ENCODE peak calls at places on chromosome 2, in nine cellular contexts. D, A, B, S, G, V, T, J and I are unnamed samples.

GRCh38 chr2:55733335-55733734 is 39.7 kb upstream of the PNPT1 start:
- DNase-seq in A (no peak), G (no peak), J (no peak), T (no peak), B (no peak), V (no peak), S (no peak), D (no peak), I (no peak)

GRCh38 chr2:168663993-168664392 is 138.4 kb upstream of the NOSTRIN start:
- DNase-seq in J (no peak), G (no peak), D (no peak), S (no peak), B (no peak), V (no peak), T (peak; percentile 74), A (no peak), I (no peak)

GRCh38 chr2:238786379-238786778 is 61.5 kb upstream of the TWIST2 start:
- DNase-seq in J (no peak), T (no peak), G (no peak), A (no peak), D (no peak), V (no peak), S (no peak), B (no peak), I (no peak)

GRCh38 chr2:213248637-213249036 is 35.6 kb upstream of the SPAG16 start:
- DNase-seq in V (no peak), B (no peak), G (no peak), D (no peak), J (peak; percentile 15), S (no peak), T (no peak), A (no peak), I (no peak)

GRCh38 chr2:215277942-215278341 is 33.9 kb upstream of the ATIC start:
- DNase-seq in B (no peak), S (no peak), G (no peak), J (no peak), D (no peak), A (no peak), V (no peak), T (peak; percentile 81), I (no peak)

GRCh38 chr2:3692375-3692774 is 11.0 kb upstream of the DCDC2C start:
- DNase-seq in B (peak; percentile 40), V (no peak), D (peak; percentile 68), A (peak; percentile 63), S (peak; percentile 51), J (peak; percentile 23), T (peak; percentile 11), G (no peak), I (peak; percentile 7)

GRCh38 chr2:28993211-28993960 is 12.3 kb downstream of the TOGARAM2 start:
- DNase-seq in A (no peak), V (no peak), J (no peak), S (no peak), T (no peak), B (no peak), D (no peak), G (no peak), I (no peak)

GRCh38 chr2:29786361-29786760 is 135.0 kb downstream of the ALK start:
- DNase-seq in S (no peak), G (no peak), D (no peak), A (no peak), B (no peak), J (no peak), V (no peak), T (no peak), I (no peak)

GRCh38 chr2:223076573-223076972 is 24.6 kb downstream of the KCNE4 start:
- DNase-seq in G (no peak), S (no peak), A (no peak), D (no peak), V (no peak), J (no peak), T (no peak), B (no peak), I (no peak)

GRCh38 chr2:36780231-36780808 is 83.8 kb downstream of the VIT start:
- DNase-seq in B (peak; percentile 71), A (peak; percentile 83), V (peak; percentile 16), J (peak; percentile 51), S (peak; percentile 38), D (peak; percentile 65), G (peak; percentile 29), T (peak; percentile 55), I (peak; percentile 54)

GRCh38 chr2:98658816-98659486 is 50.6 kb downstream of the UNC50 start:
- DNase-seq in G (no peak), S (no peak), J (no peak), V (no peak), A (no peak), T (no peak), D (no peak), B (no peak), I (no peak)

GRCh38 chr2:227411990-227412350 is 24.2 kb upstream of the SCYGR1 start:
- DNase-seq in D (no peak), B (no peak), J (no peak), G (no peak), S (no peak), A (no peak), T (no peak), V (no peak), I (no peak)

GRCh38 chr2:215982465-215982875 is 30.9 kb downstream of the MREG start:
- DNase-seq in S (peak; percentile 62), V (peak; percentile 57), J (peak; percentile 97), G (no peak), T (no peak), A (no peak), D (no peak), B (peak; percentile 84), I (peak; percentile 96)

GRCh38 chr2:139652385-139652784 is 872.2 kb upstream of the NXPH2 start:
- DNase-seq in D (no peak), J (no peak), S (peak; percentile 43), T (no peak), A (no peak), G (no peak), V (no peak), B (no peak), I (no peak)

GRCh38 chr2:75130171-75130570 is 69.1 kb downstream of the TACR1 start:
- DNase-seq in S (no peak), B (no peak), A (peak; percentile 32), T (no peak), V (no peak), J (no peak), G (no peak), D (peak; percentile 24), I (no peak)

GRCh38 chr2:223633656-223634055 is 31.5 kb upstream of the SCG2 start:
- DNase-seq in A (no peak), S (no peak), V (no peak), T (no peak), J (no peak), D (no peak), B (no peak), G (no peak), I (no peak)

GRCh38 chr2:160510617-160511016 is 17.0 kb upstream of the RBMS1 start:
- DNase-seq in A (no peak), B (no peak), V (no peak), S (no peak), J (no peak), T (no peak), G (no peak), D (peak; percentile 40), I (no peak)

GRCh38 chr2:160506371-160507045 is 12.9 kb upstream of the RBMS1 start:
- DNase-seq in D (no peak), J (no peak), G (no peak), B (no peak), V (no peak), T (no peak), A (no peak), S (no peak), I (no peak)

GRCh38 chr2:160507046-160507407 is 13.4 kb upstream of the RBMS1 start:
- DNase-seq in B (no peak), A (no peak), G (no peak), J (no peak), S (no peak), V (no peak), D (no peak), T (no peak), I (no peak)

GRCh38 chr2:160505236-160505635 is 11.6 kb upstream of the RBMS1 start:
- DNase-seq in D (no peak), A (no peak), T (no peak), V (no peak), G (no peak), B (no peak), J (no peak), S (no peak), I (no peak)

DNA sequence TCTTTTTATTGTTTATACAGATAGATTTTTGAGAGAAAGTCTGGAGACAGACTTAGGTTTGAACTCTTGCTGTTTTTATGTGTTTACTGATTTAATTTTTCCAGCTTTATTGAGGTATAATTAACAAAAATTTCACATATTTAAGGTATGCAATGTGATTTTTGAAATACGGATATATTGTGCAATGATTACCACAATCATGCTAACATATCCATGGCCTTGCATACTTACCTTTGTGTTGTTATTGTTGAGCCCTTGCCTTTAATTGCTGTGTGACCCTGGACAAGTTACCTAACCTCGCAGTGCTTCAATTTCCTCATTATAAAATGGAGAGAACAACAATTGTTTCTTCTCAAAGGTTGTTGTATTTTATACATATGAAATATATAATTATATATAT is 13.9 kb upstream of the RBMS1 start:
- DNase-seq in A (no peak), V (no peak), S (no peak), G (no peak), J (no peak), B (no peak), T (no peak), D (no peak), I (no peak)
- TF ChIP-seq REST in A (no peak), V (no peak), S (no peak), G (no peak), J (no peak), B (no peak), T (no peak), D (no peak), I (no peak)

GRCh38 chr2:85604568-85605339 is 2.3 kb upstream of the TMEM150A start:
- DNase-seq in V (no peak), T (no peak), B (no peak), D (no peak), A (no peak), J (no peak), G (no peak), S (no peak), I (no peak)
- H3K27ac ChIP-seq in V (no peak overlapping the region), T (no peak overlapping the region), B (no peak overlapping the region), D (no peak overlapping the region), A (no peak overlapping the region), J (peak overlapping the region; percentile 26), G (no peak overlapping the region), S (no peak overlapping the region), I (no peak overlapping the region)

GRCh38 chr2:189610700-189611099 is 30.1 kb upstream of the SLC40A1 start:
- DNase-seq in G (no peak), S (no peak), V (no peak), D (no peak), J (no peak), T (no peak), A (no peak), B (no peak), I (no peak)
- TF ChIP-seq REST in G (no peak), S (no peak), V (no peak), D (no peak), J (no peak), T (no peak), A (no peak), B (no peak), I (no peak)

DNA sequence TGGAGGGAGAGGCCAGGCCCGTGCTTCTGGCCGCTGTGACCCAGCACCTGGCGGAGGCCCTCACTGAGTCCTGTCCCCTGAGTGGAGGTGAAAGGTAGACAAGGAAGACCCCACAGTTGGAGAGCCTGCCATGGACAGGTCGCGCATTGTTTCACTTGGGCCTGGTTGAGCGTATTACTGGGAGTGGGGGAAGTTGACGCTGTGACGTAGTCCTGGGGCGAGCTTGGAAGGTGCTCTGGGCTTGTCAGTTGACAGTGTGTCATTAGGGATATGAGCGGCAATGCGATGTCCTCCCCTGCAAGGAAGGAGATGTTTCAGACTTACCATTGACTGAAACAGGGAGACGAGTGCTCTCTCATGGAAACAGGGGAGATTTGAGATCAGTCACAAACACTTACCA is 127.1 kb downstream of the SH3RF3 start:
- DNase-seq in B (no peak), A (no peak), G (no peak), V (no peak), T (no peak), D (no peak), S (no peak), J (no peak), I (no peak)
- H3K27ac ChIP-seq in B (no peak overlapping the region), A (no peak overlapping the region), G (no peak overlapping the region), V (peak overlapping the region; percentile 62), T (no peak overlapping the region), D (no peak overlapping the region), S (no peak overlapping the region), J (no peak overlapping the region), I (no peak overlapping the region)